ENCODE peak calls at places on chromosomes 16 and 17, in six cellular contexts. One of them, this sample, is unnamed. For H3K4me1, the result is how much of the 10 kb centered on the place peaks cover.

GRCh38 chr16:20300312-20301097 is 26.8 kb downstream of the GP2 start:
- DNase-seq in lung: peak
- DNase-seq in A549: peak
- DNase-seq in CD4-positive, alpha-beta memory T cell: peak
- DNase-seq in CD8-positive, alpha-beta T cell: no peak
- DNase-seq in stomach: peak
- DNase-seq in this sample: no peak

GRCh38 chr17:82338858-82339633 is 5.5 kb upstream of the SECTM1 start:
- DNase-seq in lung: no peak
- DNase-seq in A549: peak
- DNase-seq in CD4-positive, alpha-beta memory T cell: no peak
- DNase-seq in CD8-positive, alpha-beta T cell: no peak
- DNase-seq in stomach: peak
- DNase-seq in this sample: no peak

GRCh38 chr16:88455610-88456355 is 2.7 kb downstream of the ZFPM1 start:
- DNase-seq in lung: peak
- DNase-seq in A549: peak
- DNase-seq in CD4-positive, alpha-beta memory T cell: peak
- DNase-seq in CD8-positive, alpha-beta T cell: no peak
- DNase-seq in stomach: peak
- DNase-seq in this sample: peak

GRCh38 chr16:167117-167462 is 1.3 kb downstream of the HBM start:
- DNase-seq in lung: no peak
- DNase-seq in A549: no peak
- DNase-seq in CD4-positive, alpha-beta memory T cell: no peak
- DNase-seq in CD8-positive, alpha-beta T cell: no peak
- DNase-seq in stomach: no peak
- DNase-seq in this sample: no peak

GRCh38 chr16:12245088-12245922 is 268.8 kb downstream of the SNX29 start:
- DNase-seq in lung: no peak
- DNase-seq in A549: no peak
- DNase-seq in CD4-positive, alpha-beta memory T cell: no peak
- DNase-seq in CD8-positive, alpha-beta T cell: no peak
- DNase-seq in stomach: no peak
- DNase-seq in this sample: no peak

GRCh38 chr17:43779145-43780125 is 658 bp upstream of the DUSP3 start:
- DNase-seq in lung: no peak
- DNase-seq in A549: peak
- DNase-seq in CD4-positive, alpha-beta memory T cell: no peak
- DNase-seq in CD8-positive, alpha-beta T cell: no peak
- DNase-seq in stomach: no peak
- DNase-seq in this sample: no peak

GRCh38 chr16:11353158-11353557 is 7.9 kb downstream of the RMI2 start:
- DNase-seq in lung: no peak
- DNase-seq in A549: no peak
- DNase-seq in CD4-positive, alpha-beta memory T cell: no peak
- DNase-seq in CD8-positive, alpha-beta T cell: no peak
- DNase-seq in stomach: no peak
- DNase-seq in this sample: no peak

GRCh38 chr16:68229431-68230175 is 6.3 kb downstream of the ESRP2 start:
- DNase-seq in lung: no peak
- DNase-seq in A549: peak
- DNase-seq in CD4-positive, alpha-beta memory T cell: peak
- DNase-seq in CD8-positive, alpha-beta T cell: no peak
- DNase-seq in stomach: peak
- DNase-seq in this sample: peak

GRCh38 chr17:31595076-31595475 is 203.6 kb downstream of the RAB11FIP4 start:
- DNase-seq in lung: no peak
- DNase-seq in A549: no peak
- DNase-seq in CD4-positive, alpha-beta memory T cell: no peak
- DNase-seq in CD8-positive, alpha-beta T cell: no peak
- DNase-seq in stomach: no peak
- DNase-seq in this sample: no peak

GRCh38 chr16:1530883-1531637 is 2.4 kb upstream of the TMEM204 start:
- DNase-seq in lung: no peak
- DNase-seq in A549: no peak
- DNase-seq in CD4-positive, alpha-beta memory T cell: no peak
- DNase-seq in CD8-positive, alpha-beta T cell: no peak
- DNase-seq in stomach: no peak
- DNase-seq in this sample: no peak

GRCh38 chr17:63928172-63928666 is 3.9 kb downstream of the CD79B start:
- DNase-seq in lung: no peak
- DNase-seq in A549: no peak
- DNase-seq in CD4-positive, alpha-beta memory T cell: no peak
- DNase-seq in CD8-positive, alpha-beta T cell: no peak
- DNase-seq in stomach: no peak
- DNase-seq in this sample: no peak

GRCh38 chr17:56913000-56913866 is 616 bp downstream of the TRIM25 start:
- DNase-seq in lung: no peak
- DNase-seq in A549: no peak
- DNase-seq in CD4-positive, alpha-beta memory T cell: no peak
- DNase-seq in CD8-positive, alpha-beta T cell: no peak
- DNase-seq in stomach: no peak
- DNase-seq in this sample: no peak

GRCh38 chr16:27241658-27242057 is 26.9 kb downstream of the NSMCE1 start:
- DNase-seq in lung: no peak
- DNase-seq in A549: no peak
- DNase-seq in CD4-positive, alpha-beta memory T cell: no peak
- DNase-seq in CD8-positive, alpha-beta T cell: no peak
- DNase-seq in stomach: peak
- DNase-seq in this sample: no peak

GRCh38 chr16:86799367-86799766 is 221.0 kb downstream of the FOXL1 start:
- DNase-seq in lung: no peak
- DNase-seq in A549: no peak
- DNase-seq in CD4-positive, alpha-beta memory T cell: no peak
- DNase-seq in CD8-positive, alpha-beta T cell: no peak
- DNase-seq in stomach: no peak
- DNase-seq in this sample: no peak

GRCh38 chr17:63665527-63666214 is 34.3 kb downstream of the LIMD2 start:
- DNase-seq in lung: peak
- DNase-seq in A549: no peak
- DNase-seq in CD4-positive, alpha-beta memory T cell: no peak
- DNase-seq in CD8-positive, alpha-beta T cell: no peak
- DNase-seq in stomach: no peak
- DNase-seq in this sample: no peak

GRCh38 chr16:57781741-57782606 is 20.3 kb downstream of the KIFC3 start:
- DNase-seq in lung: no peak
- DNase-seq in A549: no peak
- DNase-seq in CD4-positive, alpha-beta memory T cell: no peak
- DNase-seq in CD8-positive, alpha-beta T cell: no peak
- DNase-seq in stomach: no peak
- DNase-seq in this sample: no peak

GRCh38 chr16:2663553-2664521 is 18.5 kb upstream of the KCTD5 start:
- DNase-seq in lung: no peak
- DNase-seq in A549: no peak
- DNase-seq in CD4-positive, alpha-beta memory T cell: no peak
- DNase-seq in CD8-positive, alpha-beta T cell: no peak
- DNase-seq in stomach: no peak
- DNase-seq in this sample: no peak

GRCh38 chr16:7268182-7268581 is 64.5 kb upstream of the RBFOX1 start:
- DNase-seq in lung: no peak
- DNase-seq in A549: peak
- DNase-seq in CD4-positive, alpha-beta memory T cell: no peak
- DNase-seq in CD8-positive, alpha-beta T cell: no peak
- DNase-seq in stomach: no peak
- DNase-seq in this sample: no peak

GRCh38 chr17:3471599-3471998 is at the start of gene SPATA22:
- DNase-seq in lung: no peak
- DNase-seq in A549: no peak
- DNase-seq in CD4-positive, alpha-beta memory T cell: no peak
- DNase-seq in CD8-positive, alpha-beta T cell: no peak
- DNase-seq in stomach: no peak
- DNase-seq in this sample: no peak

GRCh38 chr17:3475812-3476686 is at the start of gene ASPA:
- DNase-seq in lung: no peak
- DNase-seq in A549: no peak
- DNase-seq in CD4-positive, alpha-beta memory T cell: no peak
- DNase-seq in CD8-positive, alpha-beta T cell: no peak
- DNase-seq in stomach: no peak
- DNase-seq in this sample: no peak

GRCh38 chr17:3474212-3474611 is 1.6 kb upstream of the ASPA start:
- DNase-seq in lung: no peak
- DNase-seq in A549: peak
- DNase-seq in CD4-positive, alpha-beta memory T cell: no peak
- DNase-seq in CD8-positive, alpha-beta T cell: no peak
- DNase-seq in stomach: no peak
- DNase-seq in this sample: no peak

GRCh38 chr17:3472137-3472536 is 518 bp upstream of the SPATA22 start:
- DNase-seq in lung: no peak
- DNase-seq in A549: no peak
- DNase-seq in CD4-positive, alpha-beta memory T cell: no peak
- DNase-seq in CD8-positive, alpha-beta T cell: no peak
- DNase-seq in stomach: no peak
- DNase-seq in this sample: no peak

GRCh38 chr17:3475155-3475808 is 515 bp upstream of the ASPA start:
- DNase-seq in lung: no peak
- DNase-seq in A549: no peak
- DNase-seq in CD4-positive, alpha-beta memory T cell: no peak
- DNase-seq in CD8-positive, alpha-beta T cell: no peak
- DNase-seq in stomach: no peak
- DNase-seq in this sample: no peak
- H3K4me3 ChIP-seq in lung: no peak
- H3K4me3 ChIP-seq in A549: no peak
- H3K4me3 ChIP-seq in CD4-positive, alpha-beta memory T cell: no peak
- H3K4me3 ChIP-seq in CD8-positive, alpha-beta T cell: no peak
- H3K4me3 ChIP-seq in stomach: peak
- H3K4me3 ChIP-seq in this sample: no peak

GRCh38 chr16:78560997-78561396 is 461.5 kb downstream of the WWOX start:
- DNase-seq in lung: no peak
- DNase-seq in A549: no peak
- DNase-seq in CD4-positive, alpha-beta memory T cell: no peak
- DNase-seq in CD8-positive, alpha-beta T cell: no peak
- DNase-seq in stomach: no peak
- DNase-seq in this sample: no peak

GRCh38 chr16:78551487-78552085 is 452.1 kb downstream of the WWOX start:
- DNase-seq in lung: peak
- DNase-seq in A549: no peak
- DNase-seq in CD4-positive, alpha-beta memory T cell: no peak
- DNase-seq in CD8-positive, alpha-beta T cell: no peak
- DNase-seq in stomach: no peak
- DNase-seq in this sample: no peak

GRCh38 chr16:78553268-78554044 is 454.0 kb downstream of the WWOX start:
- DNase-seq in lung: no peak
- DNase-seq in A549: no peak
- DNase-seq in CD4-positive, alpha-beta memory T cell: no peak
- DNase-seq in CD8-positive, alpha-beta T cell: no peak
- DNase-seq in stomach: no peak
- DNase-seq in this sample: no peak

GRCh38 chr16:78562156-78562555 is 462.7 kb downstream of the WWOX start:
- DNase-seq in lung: no peak
- DNase-seq in A549: no peak
- DNase-seq in CD4-positive, alpha-beta memory T cell: no peak
- DNase-seq in CD8-positive, alpha-beta T cell: no peak
- DNase-seq in stomach: no peak
- DNase-seq in this sample: no peak

DNA sequence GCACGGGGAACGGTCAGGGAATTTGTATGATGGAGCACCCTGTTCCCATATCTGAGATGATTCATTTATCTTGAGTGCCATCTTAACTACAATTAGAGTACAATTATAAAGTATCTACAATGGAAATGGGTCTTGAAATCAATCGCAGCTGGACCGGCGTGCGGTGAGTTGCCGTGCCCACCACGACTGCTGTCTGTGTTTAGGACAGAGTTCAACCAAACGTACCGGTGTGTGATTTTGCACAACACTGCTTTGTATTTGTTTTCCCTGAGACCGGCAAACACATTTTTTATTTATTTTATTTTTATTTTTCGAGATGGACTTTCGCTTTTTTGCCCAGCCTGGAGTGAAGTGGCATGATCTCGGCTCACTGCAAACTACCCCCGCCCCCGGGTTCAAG is 457.0 kb downstream of the WWOX start:
- DNase-seq in lung: no peak
- DNase-seq in A549: no peak
- DNase-seq in CD4-positive, alpha-beta memory T cell: no peak
- DNase-seq in CD8-positive, alpha-beta T cell: no peak
- DNase-seq in stomach: no peak
- DNase-seq in this sample: no peak
- H3K4me1 ChIP-seq in lung: under half
- H3K4me1 ChIP-seq in A549: under half
- H3K4me1 ChIP-seq in CD4-positive, alpha-beta memory T cell: under half
- H3K4me1 ChIP-seq in CD8-positive, alpha-beta T cell: under half
- H3K4me1 ChIP-seq in stomach: under half
- H3K4me1 ChIP-seq in this sample: under half

DNA sequence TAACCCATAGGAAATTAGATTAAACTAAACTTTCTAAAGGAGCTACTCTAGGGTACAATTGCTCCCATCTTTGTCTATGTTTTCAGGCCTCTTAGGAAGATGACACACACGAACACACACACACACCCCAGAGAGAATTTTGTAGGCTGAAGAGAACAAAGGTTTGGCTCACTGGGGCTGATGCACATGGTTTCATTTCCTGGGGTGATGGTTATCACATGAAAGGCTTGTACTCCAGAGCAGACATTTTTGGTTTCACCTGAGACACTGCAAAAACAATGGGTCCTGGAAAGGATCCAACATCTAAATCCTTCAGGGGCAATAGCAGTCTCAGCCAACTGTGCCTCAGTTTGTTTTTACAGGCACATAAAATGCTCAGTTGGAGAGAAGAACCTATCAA is 62.8 kb downstream of the GRB7 start:
- DNase-seq in lung: no peak
- DNase-seq in A549: no peak
- DNase-seq in CD4-positive, alpha-beta memory T cell: peak
- DNase-seq in CD8-positive, alpha-beta T cell: peak
- DNase-seq in stomach: no peak
- DNase-seq in this sample: peak
- H3K4me3 ChIP-seq in lung: no peak
- H3K4me3 ChIP-seq in A549: no peak
- H3K4me3 ChIP-seq in CD4-positive, alpha-beta memory T cell: peak
- H3K4me3 ChIP-seq in CD8-positive, alpha-beta T cell: no peak
- H3K4me3 ChIP-seq in stomach: no peak
- H3K4me3 ChIP-seq in this sample: no peak

DNA sequence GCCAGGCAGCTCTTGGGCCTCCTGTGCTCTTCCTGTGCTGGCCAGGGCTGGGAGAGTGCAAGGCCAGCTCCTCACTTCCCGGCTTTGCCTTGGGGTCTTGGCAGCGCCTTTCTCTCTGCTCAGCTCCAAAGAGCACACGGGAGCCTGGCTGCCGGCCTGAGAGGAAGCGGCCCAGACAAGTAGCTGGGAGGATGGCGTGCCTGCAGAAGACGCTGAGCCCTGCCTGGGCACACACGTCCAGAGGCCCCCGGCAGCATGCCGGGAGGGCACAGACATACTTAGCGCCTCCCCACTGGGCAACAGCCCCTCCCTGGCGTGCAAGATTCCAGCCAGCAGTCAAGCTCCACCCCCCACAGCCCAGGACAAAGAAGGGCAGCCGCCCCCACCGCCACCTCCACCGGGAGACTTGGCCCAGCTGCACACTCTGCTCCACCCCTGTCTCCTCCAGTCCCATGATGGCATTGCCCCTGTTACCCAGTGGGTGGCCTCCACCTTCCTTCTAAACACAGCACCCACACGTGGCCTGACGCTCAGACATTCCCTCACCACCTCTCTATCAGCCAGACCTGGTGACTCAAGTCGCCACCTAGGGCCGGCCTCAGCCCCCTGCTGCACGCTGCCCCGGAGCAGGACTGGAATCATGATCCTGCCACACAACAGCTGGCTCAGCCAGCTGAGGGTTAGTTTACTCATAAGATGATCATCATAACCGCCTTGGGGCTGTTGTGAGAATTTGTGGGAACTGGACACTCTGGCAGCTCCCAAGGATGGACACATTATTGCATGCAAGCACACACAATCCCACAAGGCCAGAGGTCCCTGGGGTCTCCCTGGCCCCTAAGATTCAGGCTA is 12.4 kb downstream of the SGCA start:
- DNase-seq in lung: peak
- DNase-seq in A549: peak
- DNase-seq in CD4-positive, alpha-beta memory T cell: peak
- DNase-seq in CD8-positive, alpha-beta T cell: no peak
- DNase-seq in stomach: peak
- DNase-seq in this sample: no peak
- H3K4me1 ChIP-seq in lung: under half
- H3K4me1 ChIP-seq in A549: half or more
- H3K4me1 ChIP-seq in CD4-positive, alpha-beta memory T cell: under half
- H3K4me1 ChIP-seq in CD8-positive, alpha-beta T cell: under half
- H3K4me1 ChIP-seq in stomach: under half
- H3K4me1 ChIP-seq in this sample: under half